ENCODE peak calls at places on chromosomes 1 and 21, in eight cellular contexts. One of them, this sample, is unnamed.

GRCh38 chr1:24384251-24385090 is 29.1 kb downstream of the STPG1 start:
- DNase-seq in AG08396: peak
- DNase-seq in BE2C: no peak
- DNase-seq in T-helper 2 cell: no peak
- DNase-seq in EH: peak
- DNase-seq in NCI-H1105 treated with DMSO at 0.1 percent for 48 hours: no peak
- DNase-seq in stimulated activated naive CD8-positive, alpha-beta T cell treated with anti-CD3 and anti-CD28 coated beads, Interleukin-15, amount 100 ng/mL, for 72 hours: peak
- DNase-seq in effector memory CD8-positive, alpha-beta T cell: peak
- DNase-seq in this sample: no peak

GRCh38 chr1:157310401-157310800 is 172.2 kb upstream of the ETV3 start:
- DNase-seq in BE2C: no peak
- DNase-seq in effector memory CD8-positive, alpha-beta T cell: no peak
- DNase-seq in T-helper 2 cell: no peak
- DNase-seq in NCI-H1105 treated with DMSO at 0.1 percent for 48 hours: no peak
- DNase-seq in stimulated activated naive CD8-positive, alpha-beta T cell treated with anti-CD3 and anti-CD28 coated beads, Interleukin-15, amount 100 ng/mL, for 72 hours: no peak
- DNase-seq in AG08396: no peak
- DNase-seq in EH: no peak
- DNase-seq in this sample: no peak

GRCh38 chr21:45286671-45287437 is 841 bp downstream of the POFUT2 start:
- DNase-seq in effector memory CD8-positive, alpha-beta T cell: no peak
- DNase-seq in EH: peak
- DNase-seq in AG08396: peak
- DNase-seq in BE2C: peak
- DNase-seq in stimulated activated naive CD8-positive, alpha-beta T cell treated with anti-CD3 and anti-CD28 coated beads, Interleukin-15, amount 100 ng/mL, for 72 hours: no peak
- DNase-seq in T-helper 2 cell: no peak
- DNase-seq in NCI-H1105 treated with DMSO at 0.1 percent for 48 hours: no peak
- DNase-seq in this sample: no peak

GRCh38 chr1:16226129-16226494 is 10.9 kb downstream of the CPLANE2 start:
- DNase-seq in EH: no peak
- DNase-seq in T-helper 2 cell: no peak
- DNase-seq in stimulated activated naive CD8-positive, alpha-beta T cell treated with anti-CD3 and anti-CD28 coated beads, Interleukin-15, amount 100 ng/mL, for 72 hours: no peak
- DNase-seq in NCI-H1105 treated with DMSO at 0.1 percent for 48 hours: no peak
- DNase-seq in AG08396: no peak
- DNase-seq in effector memory CD8-positive, alpha-beta T cell: no peak
- DNase-seq in BE2C: no peak
- DNase-seq in this sample: no peak

GRCh38 chr1:243473281-243474210 is 217.7 kb downstream of the SDCCAG8 start:
- DNase-seq in AG08396: no peak
- DNase-seq in NCI-H1105 treated with DMSO at 0.1 percent for 48 hours: no peak
- DNase-seq in stimulated activated naive CD8-positive, alpha-beta T cell treated with anti-CD3 and anti-CD28 coated beads, Interleukin-15, amount 100 ng/mL, for 72 hours: no peak
- DNase-seq in BE2C: no peak
- DNase-seq in T-helper 2 cell: no peak
- DNase-seq in effector memory CD8-positive, alpha-beta T cell: no peak
- DNase-seq in EH: peak
- DNase-seq in this sample: no peak

GRCh38 chr1:226690460-226690982 is 48.6 kb downstream of the ITPKB start:
- DNase-seq in T-helper 2 cell: no peak
- DNase-seq in BE2C: peak
- DNase-seq in stimulated activated naive CD8-positive, alpha-beta T cell treated with anti-CD3 and anti-CD28 coated beads, Interleukin-15, amount 100 ng/mL, for 72 hours: peak
- DNase-seq in NCI-H1105 treated with DMSO at 0.1 percent for 48 hours: peak
- DNase-seq in AG08396: no peak
- DNase-seq in effector memory CD8-positive, alpha-beta T cell: no peak
- DNase-seq in EH: no peak
- DNase-seq in this sample: no peak

GRCh38 chr1:234958066-234958701 is 170.5 kb downstream of the TOMM20 start:
- DNase-seq in AG08396: no peak
- DNase-seq in EH: no peak
- DNase-seq in BE2C: no peak
- DNase-seq in effector memory CD8-positive, alpha-beta T cell: no peak
- DNase-seq in NCI-H1105 treated with DMSO at 0.1 percent for 48 hours: no peak
- DNase-seq in stimulated activated naive CD8-positive, alpha-beta T cell treated with anti-CD3 and anti-CD28 coated beads, Interleukin-15, amount 100 ng/mL, for 72 hours: no peak
- DNase-seq in T-helper 2 cell: no peak
- DNase-seq in this sample: no peak

GRCh38 chr1:17816511-17816910 is 61.4 kb downstream of the ACTL8 start:
- DNase-seq in BE2C: no peak
- DNase-seq in effector memory CD8-positive, alpha-beta T cell: no peak
- DNase-seq in EH: no peak
- DNase-seq in T-helper 2 cell: no peak
- DNase-seq in stimulated activated naive CD8-positive, alpha-beta T cell treated with anti-CD3 and anti-CD28 coated beads, Interleukin-15, amount 100 ng/mL, for 72 hours: no peak
- DNase-seq in AG08396: no peak
- DNase-seq in NCI-H1105 treated with DMSO at 0.1 percent for 48 hours: no peak
- DNase-seq in this sample: no peak

GRCh38 chr1:152954436-152954835 is 7.4 kb downstream of the SPRR5 start:
- DNase-seq in effector memory CD8-positive, alpha-beta T cell: no peak
- DNase-seq in stimulated activated naive CD8-positive, alpha-beta T cell treated with anti-CD3 and anti-CD28 coated beads, Interleukin-15, amount 100 ng/mL, for 72 hours: no peak
- DNase-seq in EH: peak
- DNase-seq in NCI-H1105 treated with DMSO at 0.1 percent for 48 hours: no peak
- DNase-seq in BE2C: no peak
- DNase-seq in AG08396: no peak
- DNase-seq in T-helper 2 cell: no peak
- DNase-seq in this sample: no peak

GRCh38 chr1:158999301-159000069 is 10.2 kb upstream of the IFI16 start:
- DNase-seq in NCI-H1105 treated with DMSO at 0.1 percent for 48 hours: peak
- DNase-seq in AG08396: peak
- DNase-seq in EH: peak
- DNase-seq in T-helper 2 cell: no peak
- DNase-seq in effector memory CD8-positive, alpha-beta T cell: no peak
- DNase-seq in stimulated activated naive CD8-positive, alpha-beta T cell treated with anti-CD3 and anti-CD28 coated beads, Interleukin-15, amount 100 ng/mL, for 72 hours: no peak
- DNase-seq in BE2C: peak
- DNase-seq in this sample: no peak

GRCh38 chr1:152442765-152443164 is 28.7 kb upstream of the CRNN start:
- DNase-seq in AG08396: no peak
- DNase-seq in EH: peak
- DNase-seq in BE2C: no peak
- DNase-seq in effector memory CD8-positive, alpha-beta T cell: no peak
- DNase-seq in T-helper 2 cell: no peak
- DNase-seq in stimulated activated naive CD8-positive, alpha-beta T cell treated with anti-CD3 and anti-CD28 coated beads, Interleukin-15, amount 100 ng/mL, for 72 hours: no peak
- DNase-seq in NCI-H1105 treated with DMSO at 0.1 percent for 48 hours: no peak
- DNase-seq in this sample: no peak

GRCh38 chr21:32333953-32334673 is 35.5 kb downstream of the MRAP start:
- DNase-seq in effector memory CD8-positive, alpha-beta T cell: no peak
- DNase-seq in BE2C: no peak
- DNase-seq in EH: no peak
- DNase-seq in AG08396: no peak
- DNase-seq in T-helper 2 cell: no peak
- DNase-seq in NCI-H1105 treated with DMSO at 0.1 percent for 48 hours: no peak
- DNase-seq in stimulated activated naive CD8-positive, alpha-beta T cell treated with anti-CD3 and anti-CD28 coated beads, Interleukin-15, amount 100 ng/mL, for 72 hours: no peak
- DNase-seq in this sample: no peak

GRCh38 chr21:35428927-35429326 is 379.8 kb upstream of the RUNX1 start:
- DNase-seq in AG08396: no peak
- DNase-seq in stimulated activated naive CD8-positive, alpha-beta T cell treated with anti-CD3 and anti-CD28 coated beads, Interleukin-15, amount 100 ng/mL, for 72 hours: no peak
- DNase-seq in EH: peak
- DNase-seq in T-helper 2 cell: no peak
- DNase-seq in effector memory CD8-positive, alpha-beta T cell: no peak
- DNase-seq in NCI-H1105 treated with DMSO at 0.1 percent for 48 hours: no peak
- DNase-seq in BE2C: no peak
- DNase-seq in this sample: no peak